ENCODE peak calls at places on chromosomes 13 and 19, in eight cellular contexts. W is adrenal gland; I is CD8-positive, alpha-beta T cell; C is neural progenitor cell; L is GM23248; S is CD4-positive, alpha-beta T cell; E is IMR-90; Q is breast epithelium. P is an unnamed sample. For H3K9me3 and H3K27me3, the result is how much of the 10 kb centered on the place peaks cover.

GRCh38 chr13:36601186-36601585 is 72.6 kb upstream of the SERTM1 start:
- DNase-seq in I (no peak), Q (no peak), L (no peak), W (no peak), E (no peak), S (no peak), C (no peak), P (no peak)

GRCh38 chr13:27283906-27284523 is 13.4 kb downstream of the RASL11A start:
- DNase-seq in S (no peak), C (no peak), I (no peak), W (no peak), Q (no peak), L (peak), E (no peak), P (no peak)

GRCh38 chr13:84844473-84844872 is 954.7 kb downstream of the SLITRK6 start:
- DNase-seq in W (no peak), S (no peak), I (no peak), E (no peak), C (peak), L (no peak), Q (no peak), P (no peak)

GRCh38 chr13:29294869-29295268 is 300.6 kb downstream of the SLC7A1 start:
- DNase-seq in S (no peak), I (no peak), E (no peak), W (no peak), C (no peak), Q (no peak), L (no peak), P (no peak)

GRCh38 chr13:75365724-75366173 is 116.2 kb downstream of the TBC1D4 start:
- DNase-seq in Q (no peak), E (peak), W (no peak), S (no peak), I (no peak), C (no peak), L (peak), P (no peak)

GRCh38 chr13:21898461-21898860 is 227.6 kb downstream of the FGF9 start:
- DNase-seq in S (no peak), C (no peak), Q (no peak), I (no peak), L (no peak), E (no peak), W (no peak), P (peak)

GRCh38 chr13:46012404-46012803 is 40.1 kb downstream of the ZC3H13 start:
- DNase-seq in C (no peak), W (no peak), E (no peak), I (no peak), L (peak), Q (no peak), S (no peak), P (no peak)

GRCh38 chr19:11251650-11252314 is 10.5 kb downstream of the DOCK6 start:
- DNase-seq in C (no peak), Q (no peak), I (no peak), E (no peak), L (no peak), W (no peak), S (no peak), P (no peak)

GRCh38 chr13:45137501-45137880 is 17.2 kb downstream of the GTF2F2 start:
- DNase-seq in L (no peak), W (no peak), C (no peak), E (no peak), I (no peak), S (no peak), Q (no peak), P (no peak)

GRCh38 chr19:18058208-18059009 is 28.3 kb downstream of the IL12RB1 start:
- DNase-seq in C (peak), Q (peak), S (peak), L (peak), I (peak), W (peak), E (peak), P (peak)

GRCh38 chr19:49422407-49423277 is 599 bp downstream of the PTH2 start:
- DNase-seq in E (peak), L (peak), S (peak), C (peak), W (no peak), Q (no peak), I (no peak), P (no peak)

DNA sequence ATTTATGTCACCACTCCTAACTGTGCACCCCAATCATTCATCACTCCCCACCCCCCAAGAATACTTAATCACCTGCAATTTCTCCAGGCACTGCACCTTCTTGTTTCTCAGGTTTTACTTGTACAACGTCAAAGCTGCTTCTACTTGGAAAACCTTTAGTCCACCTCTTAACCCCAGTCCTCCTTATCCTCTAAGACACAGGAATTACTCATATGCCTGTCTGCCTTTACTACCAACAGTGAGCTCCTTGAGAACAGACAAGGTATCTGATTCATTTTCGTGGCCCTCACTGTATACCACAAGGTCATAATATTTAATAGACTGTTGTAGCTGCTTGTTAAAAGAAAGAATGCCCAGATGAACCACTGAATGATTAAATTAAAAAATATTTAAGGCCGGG is 21.0 kb upstream of the NDFIP2 start:
- DNase-seq in C (no peak), I (no peak), Q (no peak), W (no peak), S (no peak), L (no peak), E (peak), P (no peak)
- H3K9me3 ChIP-seq in C (under half), I (under half), Q (under half), W (under half), S (under half), L (under half), E (under half), P (under half)

DNA sequence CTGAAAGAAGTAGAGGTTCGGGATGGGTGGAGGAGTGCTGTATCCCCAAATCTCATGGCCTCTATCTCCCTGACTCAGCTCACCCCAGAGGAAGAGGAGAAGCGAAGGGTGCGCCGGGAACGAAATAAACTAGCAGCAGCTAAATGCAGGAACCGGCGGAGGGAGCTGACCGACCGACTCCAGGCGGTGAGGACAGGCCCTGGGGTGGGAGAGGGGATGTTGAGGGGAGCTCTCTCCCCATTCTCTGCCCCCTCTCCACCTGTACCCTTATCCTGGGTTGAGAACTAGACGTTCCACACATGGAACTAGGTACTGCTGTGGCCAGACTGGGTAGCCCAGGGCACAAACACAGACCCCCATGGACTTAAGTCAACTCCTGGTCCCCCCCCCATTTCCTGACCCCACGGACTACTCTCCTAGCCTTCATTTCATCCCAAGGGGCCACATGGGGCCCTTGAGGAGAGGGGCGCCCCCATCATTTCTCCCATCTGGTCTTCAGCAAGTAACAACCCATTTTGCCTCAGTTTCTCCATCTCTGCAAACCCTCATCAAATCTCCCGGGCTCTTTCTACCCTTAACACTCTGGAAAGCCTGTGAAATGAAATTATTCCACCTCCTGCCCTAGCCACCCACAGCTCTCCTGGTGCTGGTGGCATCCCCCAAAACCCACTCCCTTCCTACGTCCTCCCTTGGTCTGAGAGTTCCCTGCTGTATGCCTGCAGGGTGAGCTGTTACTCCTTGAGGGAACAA is 3.5 kb downstream of the FOSB start:
- DNase-seq in L (peak), I (no peak), C (no peak), Q (no peak), S (peak), E (no peak), W (no peak), P (no peak)
- H3K27me3 ChIP-seq in L (under half), I (under half), C (under half), Q (under half), S (under half), E (under half), W (under half), P (under half)

DNA sequence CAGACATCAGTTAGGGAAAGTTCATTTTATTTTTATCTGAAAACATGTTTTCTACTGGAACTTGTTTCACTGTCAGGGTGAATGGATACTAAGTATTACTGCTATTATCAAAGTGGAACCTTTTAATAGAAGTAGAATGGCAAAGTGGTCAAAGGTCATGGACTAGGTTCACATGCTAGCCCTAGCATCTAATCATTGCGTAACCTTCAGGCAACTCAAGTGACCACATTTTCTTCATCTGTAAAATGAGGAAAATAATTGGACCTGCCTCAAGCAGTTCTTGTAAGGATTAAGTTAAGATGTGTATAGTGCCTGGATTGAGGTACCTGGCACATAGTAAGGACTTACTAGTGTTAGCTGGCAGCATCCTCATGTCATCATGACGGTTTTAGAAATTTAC is 5.0 kb downstream of the ZFP28 start:
- DNase-seq in I (no peak), S (no peak), W (no peak), L (no peak), C (no peak), E (no peak), Q (no peak), P (no peak)
- H3K9me3 ChIP-seq in I (under half), S (half or more), W (under half), L (under half), C (under half), E (under half), Q (half or more), P (under half)

DNA sequence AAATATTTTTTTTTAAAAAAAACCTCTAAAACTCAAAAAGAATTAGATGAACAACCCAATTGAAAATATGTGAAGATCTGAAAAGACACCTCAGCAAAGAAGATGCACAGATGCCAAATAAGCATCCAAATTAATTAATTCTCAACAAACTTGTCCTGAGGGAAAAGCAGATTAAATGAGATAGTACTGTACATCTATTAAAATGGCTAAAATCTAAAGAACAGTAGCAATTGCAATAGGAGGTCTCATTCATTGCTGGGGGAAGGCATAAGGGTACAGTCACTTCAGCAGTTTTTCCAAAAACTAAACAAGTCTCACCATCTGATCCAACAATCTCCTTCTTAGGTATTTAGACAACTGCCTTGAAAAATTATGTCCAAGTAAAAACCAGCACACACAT is 22.0 kb downstream of the PLPP2 start:
- DNase-seq in S (no peak), W (no peak), Q (no peak), E (no peak), I (no peak), L (no peak), C (no peak), P (no peak)
- H3K27me3 ChIP-seq in S (under half), W (under half), Q (under half), E (under half), I (under half), L (under half), C (under half), P (under half)

GRCh38 chr13:92224052-92224821 is 825.8 kb downstream of the GPC5 start:
- DNase-seq in Q (no peak), W (no peak), I (no peak), L (peak), S (no peak), E (peak), C (no peak), P (peak)

GRCh38 chr13:92225861-92226260 is 827.4 kb downstream of the GPC5 start:
- DNase-seq in L (no peak), W (no peak), C (no peak), I (no peak), S (no peak), E (no peak), Q (no peak), P (no peak)

GRCh38 chr13:92224825-92225224 is 826.4 kb downstream of the GPC5 start:
- DNase-seq in Q (no peak), L (no peak), S (no peak), W (no peak), I (no peak), C (no peak), E (no peak), P (no peak)

GRCh38 chr13:92221916-92222315 is 823.5 kb downstream of the GPC5 start:
- DNase-seq in Q (no peak), E (no peak), L (no peak), I (no peak), S (no peak), C (peak), W (no peak), P (no peak)
- H3K9me3 ChIP-seq in Q (under half), E (under half), L (under half), I (under half), S (under half), C (under half), W (under half), P (under half)

GRCh38 chr19:927044-927706 is 1.3 kb downstream of the ARID3A start:
- DNase-seq in W (peak), C (peak), L (peak), Q (peak), I (no peak), S (no peak), E (no peak), P (peak)

GRCh38 chr19:925087-925911 is 536 bp upstream of the ARID3A start:
- DNase-seq in E (peak), C (peak), Q (peak), S (peak), W (peak), I (peak), L (peak), P (peak)

GRCh38 chr19:927707-928401 is 2.0 kb downstream of the ARID3A start:
- DNase-seq in Q (no peak), W (peak), I (no peak), L (no peak), E (no peak), S (no peak), C (no peak), P (no peak)

GRCh38 chr19:925912-926594 is at the start of gene ARID3A:
- DNase-seq in C (peak), I (no peak), Q (peak), S (no peak), L (peak), W (no peak), E (no peak), P (peak)

DNA sequence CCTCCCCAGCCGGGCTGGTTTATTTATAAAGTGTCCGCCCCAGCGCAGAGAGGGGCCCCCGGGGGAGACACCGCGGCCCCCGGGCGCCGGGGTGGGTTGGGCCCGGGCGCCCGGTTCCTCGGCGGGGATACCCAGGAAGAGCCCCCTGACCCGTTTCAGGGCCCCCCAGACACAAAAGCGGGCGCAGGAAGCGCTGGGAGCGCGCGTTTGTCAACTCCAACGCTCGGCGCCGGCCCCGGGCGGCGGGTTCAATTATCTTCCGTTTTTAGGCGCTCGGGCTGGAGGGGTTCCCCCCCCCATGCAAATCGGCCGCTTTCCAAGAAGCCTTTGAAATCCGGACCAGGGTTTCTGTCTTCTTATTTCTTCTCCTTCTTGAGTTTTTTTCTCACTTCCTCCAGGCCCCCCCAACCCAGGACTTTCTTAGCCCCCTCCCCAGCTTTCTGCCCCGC is 784 bp downstream of the ARID3A start:
- DNase-seq in W (peak), S (no peak), Q (peak), E (no peak), L (peak), I (no peak), C (peak), P (peak)
- H3K27me3 ChIP-seq in W (under half), S (under half), Q (under half), E (under half), L (under half), I (under half), C (under half), P (under half)

GRCh38 chr19:50882188-50882587 is 8.9 kb downstream of the KLK2 start:
- DNase-seq in Q (no peak), L (no peak), I (no peak), S (no peak), W (no peak), C (no peak), E (no peak), P (no peak)
- H3K9me3 ChIP-seq in Q (under half), L (under half), I (under half), S (under half), W (under half), C (under half), E (under half), P (under half)

GRCh38 chr13:112351825-112352224 is 24.3 kb upstream of the SPACA7 start:
- DNase-seq in S (no peak), C (peak), E (no peak), I (no peak), Q (no peak), W (no peak), L (no peak), P (no peak)

GRCh38 chr13:112355274-112355843 is 20.8 kb upstream of the SPACA7 start:
- DNase-seq in I (no peak), Q (no peak), C (no peak), S (no peak), L (no peak), W (no peak), E (no peak), P (no peak)

GRCh38 chr13:112356190-112356589 is 20.0 kb upstream of the SPACA7 start:
- DNase-seq in C (no peak), I (no peak), E (no peak), S (no peak), L (no peak), W (no peak), Q (no peak), P (no peak)

GRCh38 chr13:112353856-112354255 is 22.3 kb upstream of the SPACA7 start:
- DNase-seq in E (no peak), L (no peak), W (no peak), C (no peak), Q (no peak), S (no peak), I (no peak), P (no peak)

DNA sequence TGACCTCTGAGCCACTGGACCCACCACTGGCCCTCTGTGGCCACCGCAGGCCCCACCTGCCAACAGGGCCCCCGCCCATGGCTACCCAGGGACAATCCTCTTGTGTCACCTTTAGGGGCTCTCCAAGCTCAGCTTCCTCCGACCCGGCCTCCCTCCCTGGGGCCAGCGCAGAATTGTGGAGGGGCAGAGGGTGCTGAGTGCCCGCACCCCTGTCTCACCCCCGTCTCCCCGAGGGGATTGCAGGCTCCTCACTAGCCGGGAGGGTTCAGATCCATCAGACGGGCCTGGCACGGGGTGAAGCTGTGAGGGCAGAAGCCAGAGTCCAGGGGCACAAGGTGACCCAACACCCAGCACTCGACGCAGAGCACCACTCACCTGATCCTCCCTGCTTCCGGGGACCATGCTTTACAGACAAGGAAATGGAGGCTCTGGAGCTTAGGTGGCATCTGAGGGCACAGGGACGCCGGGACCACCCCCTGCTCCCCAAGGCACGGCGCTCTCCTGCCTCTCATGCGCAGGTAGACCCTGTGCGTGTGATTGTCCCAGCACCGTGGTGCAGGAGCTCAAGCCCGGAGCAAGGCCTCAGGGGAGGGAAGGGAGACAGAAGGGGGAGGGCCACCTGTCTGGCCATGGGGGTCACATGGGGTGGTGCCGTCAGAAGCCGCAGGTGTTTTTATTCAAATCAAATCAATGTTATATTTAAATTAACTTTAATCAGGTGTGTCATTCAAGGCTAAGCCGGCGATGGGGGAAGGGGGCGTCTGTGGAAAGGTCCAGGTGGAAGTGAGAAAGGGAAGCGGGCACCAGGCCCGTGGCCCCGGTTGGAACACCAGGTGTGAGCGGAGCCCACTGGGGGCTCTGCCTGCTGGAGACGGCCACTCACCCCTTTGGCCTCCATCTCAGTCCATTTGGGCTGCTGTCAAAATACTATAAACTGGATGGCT is 21.6 kb upstream of the SPACA7 start:
- DNase-seq in S (no peak), W (no peak), Q (no peak), C (no peak), E (no peak), I (no peak), L (no peak), P (no peak)
- H3K27me3 ChIP-seq in S (under half), W (under half), Q (under half), C (under half), E (under half), I (under half), L (under half), P (under half)

P was measured in SJCRH30.